ENCODE peak calls at places on chromosomes 1 and 21, in four cellular contexts. I is stomach, U is brain microvascular endothelial cell, G is IMR-90. T is an unnamed sample.

GRCh38 chr1:64881281-64881680 is 85.1 kb downstream of the JAK1 start:
- DNase-seq in I (no peak), U (peak; percentile 38), G (peak; percentile 79), T (no peak)

GRCh38 chr1:51264470-51264869 is 28.4 kb downstream of the RNF11 start:
- DNase-seq in I (no peak), U (peak; percentile 87), G (peak; percentile 96), T (peak; percentile 49)

GRCh38 chr1:201882665-201883132 is 6.0 kb upstream of the SHISA4 start:
- DNase-seq in I (no peak), U (peak; percentile 60), G (peak; percentile 87), T (peak; percentile 51)

GRCh38 chr1:48670234-48671020 is 106.3 kb downstream of the BEND5 start:
- DNase-seq in I (peak; percentile 63), U (no peak), G (no peak), T (no peak)

GRCh38 chr1:143720087-143721023 is 251.4 kb downstream of the FAM72C start:
- DNase-seq in I (no peak), U (no peak), G (peak; percentile 11), T (no peak)

GRCh38 chr1:32447469-32448185 is 17.2 kb upstream of the ZBTB8B start:
- DNase-seq in I (no peak), U (peak; percentile 81), G (peak; percentile 74), T (no peak)

GRCh38 chr1:95183952-95184351 is 50.1 kb upstream of the RWDD3 start:
- DNase-seq in I (no peak), U (no peak), G (peak; percentile 29), T (no peak)

GRCh38 chr1:114024049-114024448 is 44.8 kb downstream of the OLFML3 start:
- DNase-seq in I (no peak), U (peak; percentile 43), G (no peak), T (no peak)

GRCh38 chr21:44329086-44329889 is 9.9 kb downstream of the CFAP410 start:
- DNase-seq in I (no peak), U (no peak), G (no peak), T (no peak)

GRCh38 chr1:31064685-31065309 is 720 bp downstream of the PUM1 start:
- DNase-seq in I (no peak), U (no peak), G (peak; percentile 17), T (no peak)

GRCh38 chr1:45793942-45794604 is 9.3 kb upstream of the MAST2 start:
- DNase-seq in I (no peak), U (no peak), G (no peak), T (no peak)

GRCh38 chr1:179731643-179732042 is 11.4 kb upstream of the FAM163A start:
- DNase-seq in I (no peak), U (no peak), G (no peak), T (no peak)

GRCh38 chr21:36104306-36105300 is 30.3 kb upstream of the CBR3 start:
- DNase-seq in I (peak; percentile 35), U (peak; percentile 45), G (peak; percentile 26), T (no peak)

GRCh38 chr1:91751281-91751680 is 134.7 kb downstream of the TGFBR3 start:
- DNase-seq in I (no peak), U (no peak), G (peak; percentile 51), T (no peak)

GRCh38 chr1:153968400-153968799 is 698 bp downstream of the CREB3L4 start:
- DNase-seq in I (no peak), U (no peak), G (no peak), T (no peak)

GRCh38 chr1:218164111-218164929 is 120.8 kb upstream of the RRP15 start:
- DNase-seq in I (no peak), U (peak; percentile 9), G (peak; percentile 12), T (no peak)

GRCh38 chr1:33709780-33710713 is 153.8 kb upstream of the HMGB4 start:
- DNase-seq in I (no peak), U (no peak), G (no peak), T (no peak)

GRCh38 chr1:162913345-162913744 is 52.4 kb upstream of the CCDC190 start:
- DNase-seq in I (peak; percentile 39), U (no peak), G (no peak), T (peak; percentile 19)

GRCh38 chr1:11065796-11066195 is 6.0 kb upstream of the SRM start:
- DNase-seq in I (no peak), U (no peak), G (no peak), T (no peak)

GRCh38 chr1:94873520-94874351 is 53.2 kb downstream of the CNN3 start:
- DNase-seq in I (no peak), U (no peak), G (peak; percentile 57), T (no peak)

GRCh38 chr1:231231511-231231910 is 9.5 kb upstream of the GNPAT start:
- DNase-seq in I (no peak), U (no peak), G (no peak), T (no peak)

GRCh38 chr1:59298178-59298583 is 1.3 kb downstream of the FGGY start:
- DNase-seq in I (no peak), U (no peak), G (no peak), T (no peak)

GRCh38 chr1:230387876-230388275 is 38.3 kb downstream of the PGBD5 start:
- DNase-seq in I (no peak), U (no peak), G (no peak), T (no peak)

GRCh38 chr1:87642581-87643129 is 314.0 kb downstream of the LMO4 start:
- DNase-seq in I (no peak), U (no peak), G (peak; percentile 12), T (no peak)

GRCh38 chr1:178126790-178127189 is 32.9 kb downstream of the RASAL2 start:
- DNase-seq in I (no peak), U (peak; percentile 92), G (peak; percentile 95), T (peak; percentile 92)

GRCh38 chr21:46187251-46187650 is 3.0 kb upstream of the SPATC1L start:
- DNase-seq in I (no peak), U (no peak), G (no peak), T (no peak)

GRCh38 chr1:195105773-195106172 is 1502.5 kb downstream of the KCNT2 start:
- DNase-seq in I (no peak), U (no peak), G (peak; percentile 10), T (no peak)

GRCh38 chr1:224691106-224691505 is 75.0 kb downstream of the CNIH3 start:
- DNase-seq in I (no peak), U (no peak), G (no peak), T (no peak)

GRCh38 chr1:201169971-201170532 is 15.8 kb upstream of the TMEM9 start:
- DNase-seq in I (no peak), U (no peak), G (no peak), T (no peak)

GRCh38 chr1:26791138-26791537 is 3.4 kb downstream of the PIGV start:
- DNase-seq in I (no peak), U (no peak), G (no peak), T (no peak)

GRCh38 chr1:41870076-41870562 is 48.6 kb downstream of the HIVEP3 start:
- DNase-seq in I (no peak), U (peak; percentile 68), G (peak; percentile 82), T (peak; percentile 37)

GRCh38 chr1:40818264-40818961 is 34.8 kb downstream of the KCNQ4 start:
- DNase-seq in I (peak; percentile 66), U (no peak), G (no peak), T (no peak)

GRCh38 chr1:3651011-3651938 is 1.0 kb upstream of the TP73 start:
- DNase-seq in I (no peak), U (no peak), G (no peak), T (no peak)
- H3K4me3 ChIP-seq in I (peak overlapping the region; percentile 34), U (no peak overlapping the region), G (no peak overlapping the region), T (no peak overlapping the region)

DNA sequence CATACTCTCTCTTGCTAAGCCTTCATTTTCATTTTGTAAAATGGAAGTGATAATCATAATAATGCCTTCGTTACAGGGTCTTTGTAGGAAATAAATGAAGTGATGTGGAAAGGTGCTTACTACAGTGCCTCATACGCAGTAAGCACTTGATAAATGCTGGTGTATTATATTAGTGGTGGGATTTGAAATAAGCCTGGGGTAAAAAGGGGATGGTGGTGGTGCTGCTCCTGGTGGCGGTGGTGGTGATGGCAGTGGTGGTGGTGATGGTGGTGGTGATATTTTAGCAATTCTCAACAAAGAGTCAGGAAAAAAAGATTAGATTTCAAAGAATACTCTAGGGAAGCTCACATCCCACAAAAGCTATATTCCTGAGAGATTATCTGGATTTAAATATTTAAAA is 35.5 kb upstream of the ATP1B1 start:
- DNase-seq in I (no peak), U (no peak), G (no peak), T (no peak)
- H3K4me3 ChIP-seq in I (no peak overlapping the region), U (no peak overlapping the region), G (no peak overlapping the region), T (no peak overlapping the region)

DNA sequence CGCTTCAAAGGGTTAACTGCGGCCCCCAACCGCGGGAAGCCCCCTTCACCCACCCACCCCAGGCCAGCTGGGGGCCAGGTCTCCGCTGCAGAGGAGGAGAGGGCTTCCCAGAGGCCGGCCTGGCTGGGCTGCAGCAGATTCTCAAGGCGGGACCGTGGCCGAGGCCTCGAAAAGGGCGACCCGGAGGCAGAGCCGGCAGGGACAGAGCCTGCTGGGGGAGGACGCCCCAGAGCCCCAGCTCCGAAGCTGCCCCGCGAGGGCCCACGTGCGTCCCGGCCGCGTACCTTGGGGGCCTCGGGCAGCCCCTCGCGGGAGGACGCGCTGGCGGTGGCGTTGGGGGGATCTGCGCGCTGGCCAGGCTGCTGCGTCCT is 307 bp downstream of the C1QTNF12 start:
- DNase-seq in I (no peak), U (no peak), G (no peak), T (no peak)
- H3K4me3 ChIP-seq in I (no peak overlapping the region), U (no peak overlapping the region), G (no peak overlapping the region), T (no peak overlapping the region)

DNA sequence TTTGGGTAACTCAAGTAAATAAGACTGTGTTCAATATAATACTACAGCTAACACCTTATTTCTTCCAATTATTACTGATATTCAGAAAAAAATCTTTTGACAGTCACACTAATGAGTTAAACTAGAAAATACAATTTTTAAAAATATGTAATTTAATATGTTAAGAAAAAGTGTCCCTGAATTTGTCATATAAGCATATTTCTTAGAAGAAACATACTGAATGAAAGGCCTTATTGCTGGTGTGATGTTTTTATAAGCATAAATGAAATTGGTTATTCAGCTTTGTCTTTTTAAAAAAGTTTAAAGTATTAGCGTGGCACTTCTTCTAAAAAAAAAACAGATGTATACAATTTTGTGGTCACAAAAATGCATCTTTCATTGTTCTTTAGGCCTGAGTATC is 267.3 kb downstream of the NEGR1 start:
- DNase-seq in I (no peak), U (no peak), G (no peak), T (no peak)
- H3K4me3 ChIP-seq in I (no peak overlapping the region), U (no peak overlapping the region), G (no peak overlapping the region), T (no peak overlapping the region)

T was measured in PC-9.